ENCODE peak calls at places on chromosomes 1 and 21, in five cellular contexts. C is esophagus squamous epithelium, Z is ovary, T is cardiac muscle cell, K is hepatocyte. A is an unnamed sample.

GRCh38 chr1:86499987-86500593 is 31.4 kb downstream of the CLCA1 start:
- DNase-seq in K (peak; percentile 70), C (no peak), T (peak; percentile 69), Z (no peak), A (no peak)

GRCh38 chr21:45074048-45074817 is at the start of gene ADARB1:
- DNase-seq in T (peak; percentile 85), Z (peak; percentile 78), K (peak; percentile 87), C (no peak), A (no peak)

GRCh38 chr1:3402258-3403010 is 52.0 kb upstream of the ARHGEF16 start:
- DNase-seq in C (no peak), T (no peak), Z (no peak), K (no peak), A (no peak)

GRCh38 chr1:94001397-94002045 is 92.3 kb upstream of the GCLM start:
- DNase-seq in T (no peak), Z (no peak), K (no peak), C (no peak), A (no peak)

GRCh38 chr1:44405804-44406743 is 1.0 kb downstream of the RNF220 start:
- DNase-seq in T (peak; percentile 44), Z (no peak), C (no peak), K (peak; percentile 20), A (no peak)

GRCh38 chr21:30227128-30227527 is 11.2 kb upstream of the CLDN8 start:
- DNase-seq in Z (no peak), T (no peak), K (no peak), C (no peak), A (no peak)

GRCh38 chr1:30687886-30688285 is 35.5 kb downstream of the MATN1 start:
- DNase-seq in K (no peak), Z (no peak), C (no peak), T (no peak), A (no peak)

GRCh38 chr1:207025144-207025880 is 7.2 kb downstream of the C1orf116 start:
- DNase-seq in T (peak; percentile 57), K (peak; percentile 57), C (no peak), Z (no peak), A (no peak)

GRCh38 chr1:155136728-155137127 is 1.1 kb downstream of the SLC50A1 start:
- DNase-seq in K (no peak), Z (no peak), T (no peak), C (no peak), A (no peak)

GRCh38 chr21:31342328-31342727 is 1.7 kb downstream of the TIAM1 start:
- DNase-seq in T (no peak), K (no peak), Z (no peak), C (no peak), A (no peak)

GRCh38 chr1:201481004-201481380 is 12.0 kb upstream of the PHLDA3 start:
- DNase-seq in T (no peak), C (no peak), K (no peak), Z (no peak), A (no peak)

DNA sequence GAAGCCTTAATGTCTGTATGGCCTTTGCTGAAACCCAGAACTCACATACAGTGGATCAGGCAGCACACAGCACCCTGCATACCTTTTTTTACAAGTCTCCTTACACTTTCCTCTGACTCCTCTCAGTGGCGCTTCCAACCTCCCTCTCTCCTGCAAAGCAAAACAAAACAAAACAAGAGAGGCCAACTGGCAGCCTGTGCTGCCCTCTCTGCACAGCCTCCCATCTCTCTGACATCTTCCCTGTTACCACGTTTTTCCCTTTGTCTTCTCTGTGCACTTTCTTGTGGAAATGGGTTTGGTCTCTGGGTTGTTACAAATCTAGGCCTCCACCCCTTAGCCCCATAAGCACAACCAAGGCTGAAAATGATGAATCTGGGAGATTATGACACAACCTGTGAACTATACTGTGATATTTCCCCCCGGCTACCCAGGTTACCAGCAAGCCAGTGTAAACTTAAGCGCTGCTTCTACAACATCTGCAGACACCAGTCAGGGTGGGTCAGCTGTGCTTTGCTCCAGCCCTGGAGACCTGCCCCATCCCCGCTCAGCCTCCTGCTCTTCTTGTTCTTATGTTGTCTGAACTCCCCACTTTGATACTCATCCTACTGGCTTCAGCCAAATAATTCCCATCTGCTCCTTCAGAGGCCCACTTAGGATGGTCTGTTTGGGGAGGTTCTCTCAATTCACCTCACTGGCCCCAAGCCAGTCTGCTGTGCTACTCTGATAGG is 54.9 kb upstream of the FMOD start:
- DNase-seq in Z (no peak), T (no peak), C (no peak), K (no peak), A (no peak)
- H3K27ac ChIP-seq in Z (peak overlapping the region; percentile 43), T (no peak overlapping the region), C (peak overlapping the region; percentile 82), K (peak overlapping the region; percentile 60), A (peak overlapping the region; percentile 90)

DNA sequence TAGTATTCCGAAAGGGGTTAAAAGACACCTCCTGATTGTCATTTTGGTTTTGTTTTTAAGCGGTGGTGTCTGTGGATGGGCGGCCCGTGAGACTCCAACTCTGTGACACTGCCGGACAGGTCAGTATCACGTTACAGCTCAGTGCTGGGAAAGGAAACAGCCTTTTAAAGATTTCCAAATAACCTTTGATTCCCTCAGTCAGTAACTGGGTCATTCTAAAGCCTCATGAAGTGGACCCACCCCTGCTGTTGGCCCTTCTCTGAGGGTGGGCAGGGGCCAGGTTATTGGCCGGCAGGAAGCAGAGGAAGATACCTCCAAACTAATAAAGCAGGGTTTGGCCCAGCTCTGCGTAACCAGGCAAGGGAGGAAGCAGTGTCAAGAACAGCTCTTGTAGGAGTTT is 2.3 kb downstream of the RHOU start:
- DNase-seq in Z (no peak), K (no peak), C (no peak), T (no peak), A (no peak)
- H3K27ac ChIP-seq in Z (peak overlapping the region; percentile 4), K (peak overlapping the region; percentile 100), C (peak overlapping the region; percentile 92), T (no peak overlapping the region), A (no peak overlapping the region)

GRCh38 chr1:27520651-27521050 is 30.7 kb upstream of the WASF2 start:
- DNase-seq in C (no peak), Z (no peak), K (no peak), T (no peak), A (no peak)
- H3K27ac ChIP-seq in C (peak overlapping the region; percentile 99), Z (no peak overlapping the region), K (peak overlapping the region; percentile 99), T (peak overlapping the region; percentile 94), A (peak overlapping the region; percentile 70)

GRCh38 chr1:37557402-37557801 is 662 bp downstream of the DNALI1 start:
- DNase-seq in K (no peak), T (no peak), C (no peak), Z (no peak), A (no peak)

GRCh38 chr1:37559080-37559479 is 2.3 kb downstream of the DNALI1 start:
- DNase-seq in C (no peak), Z (no peak), K (no peak), T (no peak), A (no peak)

GRCh38 chr1:37553927-37554808 is at the start of gene SNIP1:
- DNase-seq in T (peak; percentile 95), Z (peak; percentile 89), K (peak; percentile 96), C (peak; percentile 59), A (peak; percentile 77)

GRCh38 chr1:37558411-37558810 is 1.7 kb downstream of the DNALI1 start:
- DNase-seq in T (no peak), Z (no peak), K (no peak), C (no peak), A (no peak)

DNA sequence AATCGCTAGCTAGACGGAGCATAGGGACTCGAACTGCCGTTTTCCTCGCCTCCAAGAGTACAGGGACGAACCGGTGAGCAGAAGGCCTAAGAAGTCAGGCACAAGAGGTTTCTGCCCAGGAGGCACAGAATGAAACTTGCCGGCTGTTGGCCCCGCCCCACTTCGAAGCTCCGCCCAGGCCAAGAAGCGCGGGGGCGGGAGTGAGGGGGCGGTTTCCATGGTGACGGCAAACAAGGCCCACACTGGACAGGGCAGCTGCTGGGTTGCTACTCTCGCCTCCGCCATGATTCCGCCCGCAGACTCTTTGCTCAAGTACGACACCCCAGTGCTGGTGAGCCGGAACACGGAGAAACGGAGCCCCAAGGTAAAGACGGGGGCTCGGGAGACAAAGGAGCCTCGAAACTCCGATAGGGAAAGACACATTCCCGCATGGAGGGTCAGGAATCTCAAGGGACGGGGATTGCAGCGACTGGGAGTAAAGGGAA is at the start of gene DNALI1:
- DNase-seq in T (peak; percentile 95), K (peak; percentile 96), C (no peak), Z (peak; percentile 93), A (peak; percentile 75)
- H3K27ac ChIP-seq in T (no peak within 1 kb of the TSS), K (peak within 1 kb of the TSS; percentile 67), C (peak within 1 kb of the TSS; percentile 65), Z (no peak within 1 kb of the TSS), A (no peak within 1 kb of the TSS)

GRCh38 chr1:68213843-68214242 is 18.5 kb downstream of the WLS start:
- DNase-seq in T (peak; percentile 56), K (peak; percentile 68), C (no peak), Z (peak; percentile 77), A (peak; percentile 83)

GRCh38 chr1:68218485-68218884 is 13.8 kb downstream of the WLS start:
- DNase-seq in T (peak; percentile 31), Z (no peak), C (no peak), K (no peak), A (no peak)

GRCh38 chr1:68220420-68220819 is 11.9 kb downstream of the WLS start:
- DNase-seq in T (no peak), C (no peak), K (no peak), Z (no peak), A (no peak)

GRCh38 chr1:68216088-68216487 is 16.2 kb downstream of the WLS start:
- DNase-seq in C (no peak), Z (no peak), K (no peak), T (no peak), A (no peak)

GRCh38 chr1:68217060-68217554 is 15.2 kb downstream of the WLS start:
- DNase-seq in Z (no peak), C (no peak), T (no peak), K (no peak), A (no peak)
- H3K27ac ChIP-seq in Z (no peak overlapping the region), C (peak overlapping the region; percentile 67), T (no peak overlapping the region), K (no peak overlapping the region), A (peak overlapping the region; percentile 23)

GRCh38 chr1:169681094-169681493 is 30.3 kb downstream of the SELL start:
- DNase-seq in Z (no peak), C (no peak), T (no peak), K (no peak), A (no peak)
- H3K27ac ChIP-seq in Z (no peak overlapping the region), C (no peak overlapping the region), T (no peak overlapping the region), K (no peak overlapping the region), A (no peak overlapping the region)

GRCh38 chr1:23825076-23825761 is at the start of gene HMGCL:
- DNase-seq in C (peak; percentile 46), T (peak; percentile 95), K (peak; percentile 97), Z (peak; percentile 92), A (peak; percentile 87)
- H3K27ac ChIP-seq in C (peak within 1 kb of the TSS; percentile 97), T (peak within 1 kb of the TSS; percentile 97), K (peak within 1 kb of the TSS; percentile 97), Z (peak within 1 kb of the TSS; percentile 75), A (peak within 1 kb of the TSS; percentile 93)